ENCODE peak calls at places on chromosome X, in nine cellular contexts. One of them, this sample, is unnamed.

GRCh38 chrX:53261573-53261972 is 19.8 kb downstream of the IQSEC2 start:
- DNase-seq in psoas muscle: no peak
- DNase-seq in AG09309: no peak
- DNase-seq in SK-N-SH: no peak
- DNase-seq in colonic mucosa: no peak
- DNase-seq in body of pancreas: no peak
- DNase-seq in fibroblast of villous mesenchyme: no peak
- DNase-seq in A549: no peak
- DNase-seq in OCI-LY7: peak
- DNase-seq in this sample: no peak

GRCh38 chrX:1178580-1179057 is 33.8 kb downstream of the CRLF2 start:
- DNase-seq in colonic mucosa: no peak
- DNase-seq in fibroblast of villous mesenchyme: peak
- DNase-seq in SK-N-SH: no peak
- DNase-seq in AG09309: no peak
- DNase-seq in A549: peak
- DNase-seq in OCI-LY7: no peak
- DNase-seq in psoas muscle: no peak
- DNase-seq in body of pancreas: no peak
- DNase-seq in this sample: no peak

GRCh38 chrX:124239324-124239723 is 93.1 kb upstream of the TEX13D start:
- DNase-seq in SK-N-SH: no peak
- DNase-seq in body of pancreas: no peak
- DNase-seq in A549: no peak
- DNase-seq in OCI-LY7: no peak
- DNase-seq in psoas muscle: no peak
- DNase-seq in AG09309: no peak
- DNase-seq in colonic mucosa: no peak
- DNase-seq in fibroblast of villous mesenchyme: no peak
- DNase-seq in this sample: no peak

GRCh38 chrX:22603060-22603459 is 330.3 kb downstream of the CBLL2 start:
- DNase-seq in SK-N-SH: no peak
- DNase-seq in OCI-LY7: no peak
- DNase-seq in psoas muscle: peak
- DNase-seq in colonic mucosa: no peak
- DNase-seq in body of pancreas: peak
- DNase-seq in fibroblast of villous mesenchyme: no peak
- DNase-seq in A549: no peak
- DNase-seq in AG09309: no peak
- DNase-seq in this sample: no peak

GRCh38 chrX:40855411-40855810 is 120.1 kb upstream of the MED14 start:
- DNase-seq in A549: no peak
- DNase-seq in body of pancreas: no peak
- DNase-seq in colonic mucosa: no peak
- DNase-seq in psoas muscle: no peak
- DNase-seq in SK-N-SH: no peak
- DNase-seq in AG09309: peak
- DNase-seq in OCI-LY7: no peak
- DNase-seq in fibroblast of villous mesenchyme: no peak
- DNase-seq in this sample: peak

GRCh38 chrX:15570145-15570544 is 30.6 kb downstream of the ACE2 start:
- DNase-seq in body of pancreas: no peak
- DNase-seq in fibroblast of villous mesenchyme: no peak
- DNase-seq in AG09309: no peak
- DNase-seq in OCI-LY7: no peak
- DNase-seq in colonic mucosa: no peak
- DNase-seq in A549: no peak
- DNase-seq in SK-N-SH: peak
- DNase-seq in psoas muscle: no peak
- DNase-seq in this sample: no peak

GRCh38 chrX:72306851-72307645 is 1.3 kb upstream of the CITED1 start:
- DNase-seq in OCI-LY7: no peak
- DNase-seq in A549: peak
- DNase-seq in psoas muscle: peak
- DNase-seq in colonic mucosa: peak
- DNase-seq in SK-N-SH: peak
- DNase-seq in fibroblast of villous mesenchyme: peak
- DNase-seq in body of pancreas: peak
- DNase-seq in AG09309: no peak
- DNase-seq in this sample: no peak

GRCh38 chrX:41334866-41335589 is 1.1 kb downstream of the DDX3X start:
- DNase-seq in colonic mucosa: peak
- DNase-seq in body of pancreas: peak
- DNase-seq in OCI-LY7: peak
- DNase-seq in AG09309: no peak
- DNase-seq in fibroblast of villous mesenchyme: peak
- DNase-seq in SK-N-SH: peak
- DNase-seq in psoas muscle: peak
- DNase-seq in A549: peak
- DNase-seq in this sample: no peak

GRCh38 chrX:68685722-68686683 is 38.5 kb downstream of the STARD8 start:
- DNase-seq in psoas muscle: peak
- DNase-seq in fibroblast of villous mesenchyme: no peak
- DNase-seq in AG09309: no peak
- DNase-seq in OCI-LY7: no peak
- DNase-seq in SK-N-SH: peak
- DNase-seq in body of pancreas: no peak
- DNase-seq in colonic mucosa: no peak
- DNase-seq in A549: peak
- DNase-seq in this sample: no peak

GRCh38 chrX:100316987-100317386 is 93.1 kb downstream of the PCDH19 start:
- DNase-seq in A549: no peak
- DNase-seq in AG09309: no peak
- DNase-seq in SK-N-SH: no peak
- DNase-seq in OCI-LY7: no peak
- DNase-seq in colonic mucosa: no peak
- DNase-seq in fibroblast of villous mesenchyme: no peak
- DNase-seq in body of pancreas: no peak
- DNase-seq in psoas muscle: no peak
- DNase-seq in this sample: no peak

GRCh38 chrX:2691543-2692220 is 587 bp downstream of the CD99 start:
- DNase-seq in A549: peak
- DNase-seq in SK-N-SH: no peak
- DNase-seq in OCI-LY7: peak
- DNase-seq in body of pancreas: no peak
- DNase-seq in fibroblast of villous mesenchyme: peak
- DNase-seq in colonic mucosa: peak
- DNase-seq in AG09309: no peak
- DNase-seq in psoas muscle: peak
- DNase-seq in this sample: no peak

GRCh38 chrX:114924846-114925245 is 92.6 kb downstream of the IL13RA2 start:
- DNase-seq in AG09309: peak
- DNase-seq in SK-N-SH: no peak
- DNase-seq in fibroblast of villous mesenchyme: peak
- DNase-seq in OCI-LY7: no peak
- DNase-seq in colonic mucosa: no peak
- DNase-seq in psoas muscle: no peak
- DNase-seq in body of pancreas: no peak
- DNase-seq in A549: no peak
- DNase-seq in this sample: no peak

GRCh38 chrX:115058276-115058675 is 40.9 kb upstream of the IL13RA2 start:
- DNase-seq in A549: no peak
- DNase-seq in fibroblast of villous mesenchyme: peak
- DNase-seq in OCI-LY7: no peak
- DNase-seq in body of pancreas: no peak
- DNase-seq in SK-N-SH: no peak
- DNase-seq in psoas muscle: no peak
- DNase-seq in colonic mucosa: no peak
- DNase-seq in AG09309: peak
- DNase-seq in this sample: no peak

GRCh38 chrX:46500054-46500453 is 45.2 kb downstream of the ZNF674 start:
- DNase-seq in SK-N-SH: no peak
- DNase-seq in AG09309: no peak
- DNase-seq in fibroblast of villous mesenchyme: no peak
- DNase-seq in A549: peak
- DNase-seq in colonic mucosa: no peak
- DNase-seq in psoas muscle: no peak
- DNase-seq in OCI-LY7: no peak
- DNase-seq in body of pancreas: no peak
- DNase-seq in this sample: no peak

GRCh38 chrX:56793112-56793430 is 64.0 kb downstream of the NBDY start:
- DNase-seq in OCI-LY7: no peak
- DNase-seq in colonic mucosa: peak
- DNase-seq in psoas muscle: no peak
- DNase-seq in fibroblast of villous mesenchyme: no peak
- DNase-seq in A549: no peak
- DNase-seq in SK-N-SH: no peak
- DNase-seq in AG09309: no peak
- DNase-seq in body of pancreas: no peak
- DNase-seq in this sample: no peak

GRCh38 chrX:56792270-56793111 is 63.4 kb downstream of the NBDY start:
- DNase-seq in SK-N-SH: no peak
- DNase-seq in colonic mucosa: peak
- DNase-seq in AG09309: no peak
- DNase-seq in A549: no peak
- DNase-seq in OCI-LY7: peak
- DNase-seq in psoas muscle: no peak
- DNase-seq in fibroblast of villous mesenchyme: no peak
- DNase-seq in body of pancreas: no peak
- DNase-seq in this sample: no peak

GRCh38 chrX:56794404-56794803 is 65.4 kb downstream of the NBDY start:
- DNase-seq in OCI-LY7: no peak
- DNase-seq in AG09309: no peak
- DNase-seq in psoas muscle: no peak
- DNase-seq in fibroblast of villous mesenchyme: no peak
- DNase-seq in SK-N-SH: no peak
- DNase-seq in colonic mucosa: no peak
- DNase-seq in body of pancreas: no peak
- DNase-seq in A549: no peak
- DNase-seq in this sample: no peak

GRCh38 chrX:56794831-56795230 is 65.8 kb downstream of the NBDY start:
- DNase-seq in body of pancreas: no peak
- DNase-seq in fibroblast of villous mesenchyme: no peak
- DNase-seq in SK-N-SH: peak
- DNase-seq in A549: no peak
- DNase-seq in psoas muscle: no peak
- DNase-seq in AG09309: no peak
- DNase-seq in colonic mucosa: peak
- DNase-seq in OCI-LY7: no peak
- DNase-seq in this sample: peak

DNA sequence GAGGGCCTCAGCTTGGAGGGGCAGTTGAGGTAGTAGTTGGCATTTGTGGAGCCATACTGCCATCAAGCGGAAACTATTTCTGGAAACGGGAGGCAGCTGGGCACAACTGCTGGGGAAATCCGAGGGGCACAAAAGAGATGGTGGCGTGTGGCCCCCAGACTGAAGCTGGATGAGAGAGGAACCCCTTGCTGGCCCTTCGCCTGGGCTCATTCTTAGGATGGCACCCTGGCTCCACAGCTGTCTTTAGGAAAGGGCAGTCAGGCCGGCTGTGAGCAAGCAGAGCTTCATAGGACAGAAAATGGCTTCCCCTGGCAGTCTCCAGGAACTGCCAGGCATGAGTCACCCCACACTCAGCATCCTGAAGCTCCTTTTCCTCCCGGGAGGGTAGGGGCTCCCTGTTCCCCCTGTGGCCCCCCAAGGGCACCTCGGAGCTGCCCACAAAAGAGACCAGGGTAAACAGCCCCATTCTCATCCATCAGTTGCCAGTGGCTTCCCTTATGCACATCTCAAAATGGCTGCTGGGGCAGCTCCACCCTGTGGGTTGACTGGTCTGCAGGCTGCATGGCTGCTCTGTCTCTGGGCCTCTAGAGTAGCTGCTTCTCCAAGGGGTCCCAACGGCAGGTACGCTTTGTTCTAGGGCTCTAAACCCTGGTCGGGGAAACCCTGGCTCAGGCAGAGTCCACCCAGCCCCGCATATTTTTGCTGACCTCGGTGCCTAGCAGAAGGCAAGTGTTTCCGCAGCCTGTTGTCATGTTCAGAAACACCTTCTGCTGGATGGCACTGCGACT is 64.7 kb downstream of the NBDY start:
- DNase-seq in body of pancreas: no peak
- DNase-seq in OCI-LY7: no peak
- DNase-seq in fibroblast of villous mesenchyme: no peak
- DNase-seq in psoas muscle: peak
- DNase-seq in A549: no peak
- DNase-seq in SK-N-SH: peak
- DNase-seq in colonic mucosa: peak
- DNase-seq in AG09309: no peak
- DNase-seq in this sample: no peak
- H3K4me3 ChIP-seq in body of pancreas: no peak
- H3K4me3 ChIP-seq in OCI-LY7: no peak
- H3K4me3 ChIP-seq in fibroblast of villous mesenchyme: no peak
- H3K4me3 ChIP-seq in psoas muscle: peak
- H3K4me3 ChIP-seq in A549: no peak
- H3K4me3 ChIP-seq in SK-N-SH: no peak
- H3K4me3 ChIP-seq in colonic mucosa: no peak
- H3K4me3 ChIP-seq in AG09309: no peak
- H3K4me3 ChIP-seq in this sample: no peak

DNA sequence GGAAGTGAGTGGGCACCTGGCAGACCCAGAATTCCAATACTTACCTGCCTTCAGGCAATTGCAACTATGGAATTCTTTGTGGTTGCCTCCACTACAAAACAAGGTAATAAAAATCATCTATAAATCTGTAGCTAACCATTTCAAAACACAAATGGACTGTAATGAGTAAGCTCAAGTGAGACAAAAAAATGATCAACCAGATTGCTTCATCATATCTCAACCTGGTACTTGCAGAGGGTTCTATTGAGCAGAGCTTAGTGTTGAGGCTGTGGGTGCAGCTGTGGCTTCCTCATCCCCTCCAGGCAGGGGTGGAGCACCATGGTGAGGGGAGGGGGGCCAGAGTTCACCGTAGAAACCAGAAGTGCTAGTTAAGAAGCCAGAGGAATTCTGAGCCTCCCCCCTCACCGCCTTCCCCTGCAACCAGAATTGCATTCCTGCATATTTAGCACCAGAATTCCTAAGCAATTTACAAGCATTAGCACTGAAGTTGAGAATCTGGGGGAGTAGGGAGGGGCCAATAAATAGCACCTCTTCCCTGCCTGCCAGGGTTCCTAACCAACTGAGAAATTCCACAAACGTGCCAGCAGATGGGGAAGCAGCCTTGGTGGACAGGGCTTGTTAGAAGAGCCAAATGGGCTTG is 11.5 kb downstream of the CTAG1A start:
- DNase-seq in SK-N-SH: no peak
- DNase-seq in OCI-LY7: no peak
- DNase-seq in colonic mucosa: no peak
- DNase-seq in fibroblast of villous mesenchyme: peak
- DNase-seq in psoas muscle: no peak
- DNase-seq in AG09309: peak
- DNase-seq in body of pancreas: peak
- DNase-seq in A549: no peak
- DNase-seq in this sample: no peak
- TF ChIP-seq CTCF in SK-N-SH: no peak
- TF ChIP-seq CTCF in OCI-LY7: no peak
- TF ChIP-seq CTCF in colonic mucosa: no peak
- TF ChIP-seq CTCF in fibroblast of villous mesenchyme: no peak
- TF ChIP-seq CTCF in psoas muscle: no peak
- TF ChIP-seq CTCF in AG09309: no peak
- TF ChIP-seq CTCF in body of pancreas: no peak
- TF ChIP-seq CTCF in A549: no peak
- TF ChIP-seq CTCF in this sample: no peak

GRCh38 chrX:12007881-12008280 is 130.4 kb upstream of the FRMPD4 start:
- DNase-seq in A549: peak
- DNase-seq in fibroblast of villous mesenchyme: peak
- DNase-seq in colonic mucosa: no peak
- DNase-seq in SK-N-SH: no peak
- DNase-seq in OCI-LY7: no peak
- DNase-seq in psoas muscle: no peak
- DNase-seq in body of pancreas: no peak
- DNase-seq in AG09309: peak
- DNase-seq in this sample: no peak
- H3K4me3 ChIP-seq in A549: no peak
- H3K4me3 ChIP-seq in fibroblast of villous mesenchyme: no peak
- H3K4me3 ChIP-seq in colonic mucosa: no peak
- H3K4me3 ChIP-seq in SK-N-SH: no peak
- H3K4me3 ChIP-seq in OCI-LY7: no peak
- H3K4me3 ChIP-seq in psoas muscle: no peak
- H3K4me3 ChIP-seq in body of pancreas: no peak
- H3K4me3 ChIP-seq in AG09309: no peak
- H3K4me3 ChIP-seq in this sample: no peak

GRCh38 chrX:7720519-7720918 is 122.5 kb upstream of the VCX start:
- DNase-seq in fibroblast of villous mesenchyme: no peak
- DNase-seq in colonic mucosa: no peak
- DNase-seq in A549: no peak
- DNase-seq in psoas muscle: no peak
- DNase-seq in body of pancreas: no peak
- DNase-seq in SK-N-SH: no peak
- DNase-seq in OCI-LY7: no peak
- DNase-seq in AG09309: no peak
- DNase-seq in this sample: no peak
- TF ChIP-seq CTCF in fibroblast of villous mesenchyme: no peak
- TF ChIP-seq CTCF in colonic mucosa: no peak
- TF ChIP-seq CTCF in A549: no peak
- TF ChIP-seq CTCF in psoas muscle: no peak
- TF ChIP-seq CTCF in body of pancreas: no peak
- TF ChIP-seq CTCF in SK-N-SH: no peak
- TF ChIP-seq CTCF in OCI-LY7: no peak
- TF ChIP-seq CTCF in AG09309: no peak
- TF ChIP-seq CTCF in this sample: no peak

This sample was measured in LNCaP clone FGC.